ENCODE peak calls at places on chromosomes 6 and 20, in seven cellular contexts. J, I, F, N, O, Y and X are unnamed samples.
A peak's percentile ranks its signal among the peaks of the same experiment; 100 is the strongest.

GRCh38 chr6:142015011-142015410 is 117.7 kb upstream of the GJE1 start:
- DNase-seq in J (no peak), I (no peak), F (no peak), N (no peak), O (no peak), Y (no peak), X (no peak)

GRCh38 chr6:119171864-119172588 is 93.6 kb upstream of the FAM184A start:
- DNase-seq in J (no peak), I (no peak), F (no peak), N (no peak), O (no peak), Y (no peak), X (no peak)

GRCh38 chr20:63087236-63087871 is 80.6 kb upstream of the BHLHE23 start:
- DNase-seq in J (no peak), I (no peak), F (no peak), N (no peak), O (no peak), Y (no peak), X (no peak)

GRCh38 chr6:33578588-33579011 is 1.5 kb downstream of the BAK1 start:
- DNase-seq in J (peak; percentile 69), I (no peak), F (no peak), N (no peak), O (no peak), Y (peak; percentile 89), X (no peak)

GRCh38 chr6:1449896-1450295 is 60.5 kb downstream of the FOXF2 start:
- DNase-seq in J (no peak), I (no peak), F (no peak), N (no peak), O (no peak), Y (no peak), X (no peak)

GRCh38 chr6:93644611-93645010 is 225.3 kb upstream of the EPHA7 start:
- DNase-seq in J (no peak), I (no peak), F (no peak), N (peak; percentile 18), O (peak; percentile 43), Y (peak; percentile 39), X (peak; percentile 55)

GRCh38 chr20:62367136-62367482 is at the start of gene LAMA5:
- DNase-seq in J (peak; percentile 85), I (peak; percentile 54), F (no peak), N (no peak), O (peak; percentile 20), Y (no peak), X (no peak)

GRCh38 chr20:36454664-36455427 is 86.5 kb upstream of the MYL9 start:
- DNase-seq in J (no peak), I (no peak), F (no peak), N (no peak), O (no peak), Y (no peak), X (no peak)

GRCh38 chr6:77368660-77369313 is 94.5 kb downstream of the HTR1B start:
- DNase-seq in J (no peak), I (peak; percentile 35), F (peak; percentile 10), N (peak; percentile 21), O (no peak), Y (peak; percentile 36), X (no peak)

GRCh38 chr6:4130357-4130987 is 4.9 kb downstream of the ECI2 start:
- DNase-seq in J (no peak), I (no peak), F (no peak), N (no peak), O (peak; percentile 51), Y (peak; percentile 40), X (no peak)

GRCh38 chr6:158073776-158074175 is 92.1 kb downstream of the SYNJ2 start:
- DNase-seq in J (no peak), I (no peak), F (no peak), N (no peak), O (peak; percentile 79), Y (no peak), X (peak; percentile 28)

GRCh38 chr20:24503352-24503931 is 34.0 kb downstream of the SYNDIG1 start:
- DNase-seq in J (no peak), I (no peak), F (no peak), N (peak; percentile 78), O (no peak), Y (no peak), X (no peak)

GRCh38 chr6:31114540-31114876 is at the start of gene PSORS1C1:
- DNase-seq in J (peak; percentile 6), I (no peak), F (peak; percentile 93), N (peak; percentile 89), O (no peak), Y (peak; percentile 95), X (no peak)

GRCh38 chr20:3560162-3560561 is 89.3 kb downstream of the ATRN start:
- DNase-seq in J (no peak), I (no peak), F (no peak), N (no peak), O (no peak), Y (no peak), X (no peak)

GRCh38 chr20:38073307-38074010 is 39.9 kb downstream of the RPRD1B start:
- DNase-seq in J (peak; percentile 49), I (peak; percentile 60), F (peak; percentile 98), N (peak; percentile 99), O (peak; percentile 70), Y (peak; percentile 56), X (peak; percentile 47)

GRCh38 chr6:144006731-144007454 is 1.2 kb downstream of the PLAGL1 start:
- DNase-seq in J (no peak), I (peak; percentile 10), F (peak; percentile 73), N (peak; percentile 62), O (no peak), Y (no peak), X (no peak)

GRCh38 chr6:35687658-35688604 is 784 bp downstream of the FKBP5 start:
- DNase-seq in J (peak; percentile 61), I (peak; percentile 40), F (peak; percentile 54), N (peak; percentile 63), O (peak; percentile 70), Y (peak; percentile 65), X (peak; percentile 24)

GRCh38 chr6:33683051-33683571 is 28.4 kb downstream of the UQCC2 start:
- DNase-seq in J (no peak), I (no peak), F (no peak), N (no peak), O (no peak), Y (no peak), X (no peak)

GRCh38 chr6:145630598-145630997 is 104.7 kb downstream of the EPM2A start:
- DNase-seq in J (no peak), I (no peak), F (no peak), N (no peak), O (no peak), Y (no peak), X (no peak)

GRCh38 chr20:59933296-59933848 is at the start of gene SYCP2:
- DNase-seq in J (no peak), I (no peak), F (no peak), N (peak; percentile 28), O (no peak), Y (peak; percentile 32), X (no peak)

GRCh38 chr6:143614270-143614669 is 63.5 kb upstream of the PHACTR2 start:
- DNase-seq in J (no peak), I (no peak), F (no peak), N (no peak), O (no peak), Y (no peak), X (no peak)

GRCh38 chr20:2820084-2820895 is 4.1 kb downstream of the TMEM239 start:
- DNase-seq in J (peak; percentile 21), I (no peak), F (peak; percentile 60), N (peak; percentile 72), O (no peak), Y (no peak), X (no peak)

GRCh38 chr6:110813813-110814487 is 1.3 kb downstream of the CDK19 start:
- DNase-seq in J (no peak), I (no peak), F (no peak), N (peak; percentile 17), O (no peak), Y (peak; percentile 25), X (no peak)

GRCh38 chr20:43949741-43950618 is 35.3 kb downstream of the TOX2 start:
- DNase-seq in J (peak; percentile 74), I (no peak), F (peak; percentile 61), N (peak; percentile 68), O (no peak), Y (peak; percentile 42), X (no peak)

GRCh38 chr6:90610671-90611542 is 24.0 kb upstream of the MAP3K7 start:
- DNase-seq in J (peak; percentile 72), I (peak; percentile 53), F (peak; percentile 25), N (peak; percentile 26), O (peak; percentile 61), Y (no peak), X (peak; percentile 43)

GRCh38 chr20:51594999-51595532 is 52.5 kb upstream of the NFATC2 start:
- DNase-seq in J (peak; percentile 86), I (peak; percentile 82), F (peak; percentile 96), N (peak; percentile 96), O (peak; percentile 76), Y (peak; percentile 84), X (peak; percentile 73)

GRCh38 chr6:64680446-64680845 is 1026.6 kb downstream of the EYS start:
- DNase-seq in J (no peak), I (no peak), F (peak; percentile 60), N (peak; percentile 84), O (no peak), Y (no peak), X (no peak)

GRCh38 chr6:148501178-148501590 is 158.5 kb downstream of the SASH1 start:
- DNase-seq in J (no peak), I (no peak), F (peak; percentile 84), N (peak; percentile 85), O (no peak), Y (peak; percentile 25), X (no peak)

GRCh38 chr6:89483111-89483720 is 50.3 kb downstream of the ANKRD6 start:
- DNase-seq in J (no peak), I (no peak), F (no peak), N (no peak), O (no peak), Y (no peak), X (peak; percentile 17)

GRCh38 chr20:52497731-52498130 is 306.2 kb upstream of the ZFP64 start:
- DNase-seq in J (no peak), I (no peak), F (peak; percentile 69), N (peak; percentile 38), O (no peak), Y (no peak), X (no peak)

GRCh38 chr20:63706852-63707557 is 771 bp downstream of the ARFRP1 start:
- DNase-seq in J (peak; percentile 78), I (peak; percentile 42), F (peak; percentile 64), N (peak; percentile 59), O (peak; percentile 17), Y (peak; percentile 47), X (no peak)

GRCh38 chr20:57716202-57716601 is 6.4 kb upstream of the PMEPA1 start:
- DNase-seq in J (no peak), I (no peak), F (peak; percentile 65), N (peak; percentile 67), O (no peak), Y (no peak), X (no peak)

GRCh38 chr6:117317261-117317660 is 51.9 kb downstream of the VGLL2 start:
- DNase-seq in J (no peak), I (no peak), F (peak; percentile 23), N (peak; percentile 40), O (peak; percentile 63), Y (no peak), X (peak; percentile 3)

GRCh38 chr6:45609141-45609638 is 231.5 kb upstream of the SUPT3H start:
- DNase-seq in J (no peak), I (no peak), F (peak; percentile 96), N (peak; percentile 99), O (no peak), Y (no peak), X (no peak)

GRCh38 chr6:133055527-133055966 is 185.6 kb upstream of the EYA4 start:
- DNase-seq in J (no peak), I (no peak), F (no peak), N (no peak), O (no peak), Y (no peak), X (no peak)

GRCh38 chr6:158854214-158855101 is 35.3 kb upstream of the EZR start:
- DNase-seq in J (no peak), I (no peak), F (peak; percentile 84), N (peak; percentile 64), O (no peak), Y (no peak), X (no peak)

GRCh38 chr20:19423892-19424620 is 211.6 kb downstream of the SLC24A3 start:
- DNase-seq in J (no peak), I (no peak), F (no peak), N (no peak), O (no peak), Y (no peak), X (no peak)